ENCODE peak calls at places on chromosomes 11 and 22, in four cellular contexts. G is NB4, N is IMR-90, V is H54. F is an unnamed sample.

GRCh38 chr22:26846645-26847044 is 189.3 kb downstream of the MIAT start:
- DNase-seq in N (no peak), G (no peak), V (no peak), F (no peak)

GRCh38 chr22:29359469-29359868 is 28.9 kb downstream of the AP1B1 start:
- DNase-seq in N (peak; percentile 53), G (peak; percentile 60), V (no peak), F (peak; percentile 60)

GRCh38 chr11:10500263-10500601 is 40.8 kb downstream of the RNF141 start:
- DNase-seq in N (no peak), V (no peak), G (no peak), F (no peak)

GRCh38 chr11:37946155-37946766 is 1348.2 kb upstream of the RAG2 start:
- DNase-seq in N (peak; percentile 27), G (peak; percentile 56), V (no peak), F (peak; percentile 66)

GRCh38 chr22:21734540-21735197 is 925 bp downstream of the YPEL1 start:
- DNase-seq in V (no peak), G (peak; percentile 63), N (no peak), F (no peak)

GRCh38 chr11:75465701-75466531 is 32.9 kb upstream of the KLHL35 start:
- DNase-seq in G (no peak), V (no peak), N (peak; percentile 52), F (no peak)

GRCh38 chr11:72703281-72704008 is 29.2 kb upstream of the PDE2A start:
- DNase-seq in N (peak; percentile 63), G (no peak), V (peak; percentile 53), F (no peak)

GRCh38 chr11:12420706-12421105 is 43.3 kb downstream of the PARVA start:
- DNase-seq in G (no peak), N (no peak), V (no peak), F (no peak)

GRCh38 chr11:106585061-106585460 is 433.2 kb downstream of the GUCY1A2 start:
- DNase-seq in V (no peak), N (peak; percentile 51), G (peak; percentile 20), F (no peak)

GRCh38 chr11:93521086-93521485 is 22.1 kb downstream of the SMCO4 start:
- DNase-seq in N (no peak), V (no peak), G (peak; percentile 24), F (peak; percentile 12)

GRCh38 chr11:10534331-10534730 is 6.7 kb downstream of the RNF141 start:
- DNase-seq in V (no peak), G (peak; percentile 12), N (no peak), F (no peak)

GRCh38 chr22:50169774-50170341 is 673 bp upstream of the PANX2 start:
- DNase-seq in G (peak; percentile 62), N (no peak), V (no peak), F (peak; percentile 63)

GRCh38 chr11:11813288-11813962 is 28.3 kb upstream of the USP47 start:
- DNase-seq in V (peak; percentile 53), N (peak; percentile 97), G (peak; percentile 14), F (no peak)

GRCh38 chr11:43708776-43709175 is 28.2 kb downstream of the HSD17B12 start:
- DNase-seq in N (no peak), G (no peak), V (no peak), F (peak; percentile 11)

GRCh38 chr11:121884601-121885000 is 231.4 kb downstream of the BLID start:
- DNase-seq in G (no peak), V (no peak), N (no peak), F (no peak)

GRCh38 chr11:19093976-19094375 is 23.0 kb upstream of the ZDHHC13 start:
- DNase-seq in V (no peak), G (peak; percentile 54), N (no peak), F (no peak)

GRCh38 chr22:41951898-41952474 is at the start of gene SMIM45:
- DNase-seq in N (no peak), G (no peak), V (no peak), F (no peak)

GRCh38 chr11:44625759-44626523 is 60.5 kb downstream of the CD82 start:
- DNase-seq in V (no peak), G (peak; percentile 78), N (no peak), F (no peak)

GRCh38 chr11:128135451-128135850 is 451.9 kb downstream of the ETS1 start:
- DNase-seq in G (no peak), V (no peak), N (no peak), F (no peak)

GRCh38 chr11:9061807-9062206 is 29.6 kb downstream of the SCUBE2 start:
- DNase-seq in G (no peak), V (no peak), N (no peak), F (no peak)

GRCh38 chr11:95704865-95705264 is 84.7 kb downstream of the FAM76B start:
- DNase-seq in G (no peak), V (no peak), N (no peak), F (no peak)

GRCh38 chr11:99069831-99070444 is 49.2 kb downstream of the CNTN5 start:
- DNase-seq in V (no peak), G (peak; percentile 14), N (no peak), F (no peak)

GRCh38 chr22:29394931-29395581 is 6.7 kb upstream of the AP1B1 start:
- DNase-seq in G (peak; percentile 80), V (peak; percentile 36), N (peak; percentile 72), F (peak; percentile 73)

GRCh38 chr11:43268161-43268560 is 43.6 kb upstream of the API5 start:
- DNase-seq in V (no peak), G (no peak), N (no peak), F (no peak)

GRCh38 chr11:57361926-57362325 is 19.0 kb downstream of the PRG3 start:
- DNase-seq in G (no peak), V (no peak), N (no peak), F (no peak)

GRCh38 chr11:11218287-11218986 is 134.6 kb downstream of the CSNK2A3 start:
- DNase-seq in V (no peak), N (no peak), G (no peak), F (no peak)

GRCh38 chr22:44586337-44586990 is 88.4 kb upstream of the RTL6 start:
- DNase-seq in V (no peak), G (no peak), N (no peak), F (no peak)

GRCh38 chr11:10317776-10318526 is 13.1 kb downstream of the ADM start:
- DNase-seq in V (no peak), N (no peak), G (no peak), F (peak; percentile 43)

GRCh38 chr11:22774716-22775115 is 54.9 kb downstream of the SVIP start:
- DNase-seq in N (no peak), G (no peak), V (no peak), F (no peak)

GRCh38 chr11:66048525-66049313 is at the start of gene GAL3ST3:
- DNase-seq in N (no peak), V (no peak), G (no peak), F (no peak)

GRCh38 chr11:87097582-87097981 is 59.8 kb downstream of the TMEM135 start:
- DNase-seq in N (peak; percentile 27), G (peak; percentile 83), V (peak; percentile 9), F (peak; percentile 79)

GRCh38 chr11:45778341-45778740 is 26.6 kb upstream of the SLC35C1 start:
- DNase-seq in N (no peak), G (no peak), V (no peak), F (no peak)

GRCh38 chr11:81658722-81659121 is 1074.9 kb downstream of the FAM181B start:
- DNase-seq in G (peak; percentile 59), N (peak; percentile 9), V (peak; percentile 17), F (peak; percentile 8)

GRCh38 chr11:113431746-113432145 is 43.5 kb downstream of the DRD2 start:
- DNase-seq in V (no peak), N (no peak), G (no peak), F (no peak)

GRCh38 chr11:113435190-113435968 is 39.8 kb downstream of the DRD2 start:
- DNase-seq in N (no peak), V (no peak), G (no peak), F (no peak)

GRCh38 chr11:113440816-113441215 is 34.4 kb downstream of the DRD2 start:
- DNase-seq in V (no peak), N (no peak), G (no peak), F (no peak)

DNA sequence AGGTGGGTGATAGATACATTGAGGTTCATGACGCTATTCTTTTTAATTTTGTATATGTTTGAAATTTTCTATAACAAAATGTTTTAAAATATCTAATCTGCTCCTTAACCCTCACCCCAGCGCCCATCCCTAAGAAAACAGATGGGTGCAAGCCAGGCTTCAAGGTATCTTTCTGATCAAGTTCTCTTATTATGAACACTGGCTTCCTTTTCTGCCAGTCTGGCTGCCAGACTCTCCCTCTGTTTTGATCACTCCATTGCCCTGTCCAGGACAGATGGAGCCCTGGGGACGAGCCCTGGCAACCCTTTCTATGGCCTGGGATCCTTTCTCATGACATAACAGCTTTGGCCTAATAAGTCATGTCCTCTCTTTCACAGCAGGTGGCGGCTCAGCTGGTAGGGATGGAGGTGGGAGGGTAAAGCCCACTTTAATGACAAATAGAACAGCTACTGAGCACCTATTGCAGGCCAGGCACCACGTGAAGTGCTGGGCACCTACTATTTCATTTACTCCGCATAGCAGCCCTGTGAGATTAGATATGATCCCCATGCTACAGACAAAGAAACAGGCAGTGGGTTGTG is 38.4 kb downstream of the DRD2 start:
- DNase-seq in N (no peak), V (no peak), G (no peak), F (no peak)
- TF ChIP-seq POLR2A in N (no peak), V (no peak), G (no peak), F (no peak)

GRCh38 chr11:61429691-61430582 is at the start of the genes CPSF7 and SDHAF2:
- DNase-seq in G (peak; percentile 98), N (peak; percentile 92), V (peak; percentile 94), F (peak; percentile 98)
- TF ChIP-seq POLR2A in G (peak; percentile 92), N (peak; percentile 85), V (peak; percentile 58), F (peak; percentile 89)

DNA sequence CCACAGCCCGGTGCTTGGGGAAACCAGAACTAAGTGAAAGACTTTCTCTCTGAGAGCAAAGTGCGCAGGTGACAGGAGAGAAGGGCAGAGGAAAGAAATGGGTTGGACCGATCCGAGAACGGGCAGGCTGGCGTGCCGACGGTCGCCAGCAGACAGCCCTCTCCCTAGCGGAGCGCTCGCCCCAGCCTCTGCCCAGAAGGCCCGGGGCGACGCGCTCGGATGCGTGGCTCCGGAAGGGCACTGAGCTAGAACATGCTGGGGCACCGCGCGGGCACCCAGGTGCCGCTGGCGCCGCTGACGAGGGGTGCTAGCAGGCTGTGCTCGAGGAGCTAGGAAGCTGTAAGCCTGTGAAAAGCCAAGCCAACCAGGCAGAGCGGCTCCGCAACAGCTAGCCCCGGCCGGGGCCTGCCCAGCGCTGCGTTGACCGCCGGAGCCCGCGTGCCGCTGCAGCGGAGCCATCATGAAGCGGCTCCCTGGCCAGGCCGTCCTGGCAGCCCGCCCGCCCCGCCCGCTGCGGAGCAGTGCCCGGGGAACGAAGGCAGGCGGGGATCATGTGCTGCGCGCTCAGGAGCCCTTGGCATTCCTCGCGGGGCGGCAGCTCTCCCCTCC is 22.1 kb upstream of the RRAS2 start:
- DNase-seq in V (peak; percentile 67), N (peak; percentile 36), G (no peak), F (peak; percentile 14)
- TF ChIP-seq POLR2A in V (peak; percentile 45), N (no peak), G (no peak), F (no peak)

DNA sequence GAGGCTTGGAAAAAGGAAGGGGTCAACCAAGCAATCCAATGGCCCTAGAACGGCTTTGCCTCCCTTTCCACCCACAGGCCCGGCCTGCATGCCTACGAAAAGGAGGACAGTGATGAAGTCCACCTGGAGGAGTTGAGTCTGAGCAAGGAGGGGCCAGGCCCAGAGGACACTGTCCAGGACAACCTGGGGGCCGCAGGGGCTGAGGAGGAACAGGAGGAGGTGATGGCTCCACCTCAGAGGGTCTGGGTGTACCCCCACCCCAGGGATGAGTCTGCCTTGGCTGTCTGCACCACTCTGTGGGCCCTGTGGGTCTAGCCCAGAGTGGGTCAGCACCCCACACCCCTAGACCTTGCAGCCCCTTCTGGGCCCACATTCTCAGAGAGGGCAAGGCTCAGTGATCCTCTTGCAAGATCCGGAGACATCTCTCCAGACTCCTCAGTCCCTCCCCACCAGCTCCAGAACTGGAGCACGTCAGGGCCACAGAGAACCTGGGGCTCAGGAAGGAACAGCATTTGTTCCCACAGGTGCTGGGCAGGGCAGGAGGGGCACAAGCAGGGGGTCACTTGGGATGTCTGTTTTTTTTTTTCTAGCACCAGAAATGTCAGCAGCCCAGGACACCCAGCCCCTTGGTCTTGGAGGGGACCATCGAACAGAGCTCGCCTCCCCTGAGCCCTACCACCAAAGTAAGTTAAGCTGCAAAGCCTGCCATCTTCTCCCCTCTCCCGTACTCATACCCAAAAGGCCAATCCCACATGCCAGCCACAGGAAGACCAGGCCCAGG is 8.2 kb downstream of the PRR33 start:
- DNase-seq in N (no peak), G (no peak), V (no peak), F (no peak)
- TF ChIP-seq POLR2A in N (no peak), G (no peak), V (no peak), F (no peak)

F was measured in erythroblast.